ENCODE peak calls at places on chromosome 22, in nine cellular contexts. V, S, Q, B, P, T, L, N and H are unnamed samples.

GRCh38 chr22:25403752-25404471 is 160.6 kb upstream of the GRK3 start:
- DNase-seq in Q (no peak), T (peak; percentile 15), N (no peak), L (no peak), P (no peak), B (no peak), V (no peak), S (peak; percentile 28), H (no peak)

GRCh38 chr22:24101966-24102365 is 79.3 kb upstream of the SUSD2 start:
- DNase-seq in V (no peak), L (no peak), P (no peak), T (no peak), B (no peak), S (no peak), Q (no peak), N (no peak), H (no peak)

GRCh38 chr22:24969588-24970301 is 17.2 kb downstream of the KIAA1671 start:
- DNase-seq in L (peak; percentile 19), T (peak; percentile 60), V (peak; percentile 47), B (no peak), S (no peak), N (no peak), Q (peak; percentile 37), P (no peak), H (no peak)

GRCh38 chr22:28019360-28019759 is 100.3 kb upstream of the PITPNB start:
- DNase-seq in V (no peak), Q (peak; percentile 17), S (no peak), T (no peak), P (peak; percentile 20), L (peak; percentile 3), B (no peak), N (no peak), H (peak; percentile 15)

GRCh38 chr22:48945621-48946458 is 881.8 kb downstream of the BRD1 start:
- DNase-seq in Q (no peak), S (no peak), T (peak; percentile 36), L (peak; percentile 3), B (no peak), N (peak; percentile 39), P (peak; percentile 22), V (no peak), H (peak; percentile 15)

GRCh38 chr22:23913306-23913660 is 19.1 kb downstream of the MIF start:
- DNase-seq in N (no peak), S (no peak), B (no peak), T (no peak), L (no peak), V (no peak), P (no peak), Q (peak; percentile 14), H (no peak)

GRCh38 chr22:23226497-23226850 is 46.2 kb downstream of the BCR start:
- DNase-seq in L (no peak), Q (no peak), V (no peak), B (no peak), T (no peak), P (no peak), S (no peak), N (no peak), H (no peak)

GRCh38 chr22:30297276-30298004 is 8.1 kb upstream of the CASTOR1 start:
- DNase-seq in V (no peak), L (no peak), P (no peak), N (no peak), B (no peak), T (no peak), S (no peak), Q (no peak), H (no peak)

GRCh38 chr22:43889366-43890253 is 2.2 kb downstream of the PNPLA5 start:
- DNase-seq in V (no peak), T (no peak), S (no peak), N (no peak), Q (no peak), P (no peak), B (no peak), L (no peak), H (no peak)

GRCh38 chr22:20422965-20423635 is 14.5 kb downstream of the SCARF2 start:
- DNase-seq in Q (no peak), L (no peak), B (no peak), T (no peak), P (peak; percentile 78), S (no peak), V (no peak), N (no peak), H (peak; percentile 72)

GRCh38 chr22:32764330-32765116 is 37.0 kb upstream of the TIMP3 start:
- DNase-seq in S (no peak), B (no peak), P (no peak), V (peak; percentile 45), Q (peak; percentile 60), T (no peak), N (no peak), L (peak; percentile 22), H (no peak)

GRCh38 chr22:24954114-24954463 is 1.6 kb downstream of the KIAA1671 start:
- DNase-seq in N (no peak), T (peak; percentile 43), L (no peak), B (no peak), V (no peak), S (no peak), Q (no peak), P (no peak), H (no peak)

GRCh38 chr22:23380230-23380573 is 199.9 kb downstream of the IGLL1 start:
- DNase-seq in S (no peak), Q (no peak), L (no peak), N (no peak), V (no peak), T (no peak), B (no peak), P (peak; percentile 41), H (no peak)

GRCh38 chr22:48754611-48755331 is 1072.9 kb downstream of the BRD1 start:
- DNase-seq in L (no peak), N (no peak), V (no peak), Q (no peak), T (no peak), B (no peak), S (no peak), P (peak; percentile 10), H (peak; percentile 56)

GRCh38 chr22:44143117-44143495 is 37.6 kb upstream of the PARVG start:
- DNase-seq in L (peak; percentile 14), B (no peak), T (no peak), S (no peak), V (no peak), N (no peak), Q (no peak), P (no peak), H (no peak)

GRCh38 chr22:47651216-47651987 is 889.0 kb downstream of the TBC1D22A start:
- DNase-seq in B (no peak), T (no peak), S (peak; percentile 18), V (no peak), N (no peak), P (no peak), L (no peak), Q (no peak), H (no peak)

GRCh38 chr22:30649430-30650007 is 13.9 kb downstream of the SLC35E4 start:
- DNase-seq in S (peak; percentile 46), L (peak; percentile 79), B (no peak), N (no peak), P (peak; percentile 78), V (no peak), Q (peak; percentile 27), T (no peak), H (peak; percentile 57)

GRCh38 chr22:46079093-46079860 is 71.0 kb upstream of the PPARA start:
- DNase-seq in L (peak; percentile 7), Q (no peak), B (no peak), P (peak; percentile 24), S (no peak), N (no peak), T (no peak), V (peak; percentile 13), H (peak; percentile 19)

GRCh38 chr22:18083406-18083805 is 5.6 kb downstream of the PEX26 start:
- DNase-seq in Q (no peak), B (no peak), S (no peak), V (no peak), T (no peak), P (no peak), L (no peak), N (no peak), H (no peak)
- TF ChIP-seq POLR2A in Q (no peak), B (no peak), S (no peak), V (no peak), T (no peak), P (no peak), L (no peak), N (no peak), H (no peak)

DNA sequence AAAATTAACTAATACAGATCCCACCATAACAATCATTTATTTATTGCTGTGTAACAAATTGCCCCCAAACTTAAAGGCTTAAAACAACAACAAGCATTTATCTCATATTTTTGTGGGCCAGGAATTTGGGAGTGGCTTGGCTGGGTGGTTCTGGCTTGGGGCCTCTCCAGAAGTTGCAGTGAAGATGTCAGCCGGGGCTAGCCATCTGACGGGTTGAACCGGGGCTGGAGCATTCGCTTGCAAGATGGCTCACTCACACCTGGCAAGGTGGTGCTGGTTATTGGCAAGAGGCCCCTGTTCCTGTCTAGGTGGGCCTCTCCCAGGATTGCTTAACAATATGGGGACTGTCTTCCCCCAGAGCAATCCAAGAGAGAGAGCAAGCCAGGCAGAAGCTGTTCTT is 29.4 kb downstream of the ACO2 start:
- DNase-seq in V (no peak), P (no peak), T (no peak), B (no peak), S (no peak), N (no peak), Q (no peak), L (no peak), H (no peak)
- H3K4me1 ChIP-seq in V (peaks cover 5% of the 10 kb centered on the region), P (peaks cover 44% of the 10 kb centered on the region), T (no peaks in the 10 kb centered on the region), B (no peaks in the 10 kb centered on the region), S (no peaks in the 10 kb centered on the region), N (no peaks in the 10 kb centered on the region), Q (peaks cover 2% of the 10 kb centered on the region), L (no peaks in the 10 kb centered on the region), H (peaks cover 3% of the 10 kb centered on the region)

GRCh38 chr22:42270178-42270511 is 308 bp downstream of the TCF20 start:
- DNase-seq in V (no peak), S (no peak), P (no peak), N (peak; percentile 73), L (no peak), B (no peak), T (no peak), Q (no peak), H (no peak)

GRCh38 chr22:42271906-42272305 is 1.5 kb upstream of the TCF20 start:
- DNase-seq in P (peak; percentile 34), B (no peak), T (no peak), N (no peak), Q (no peak), S (no peak), V (no peak), L (no peak), H (no peak)

GRCh38 chr22:42271191-42271813 is 849 bp upstream of the TCF20 start:
- DNase-seq in N (no peak), S (no peak), Q (no peak), T (no peak), V (no peak), P (no peak), B (no peak), L (no peak), H (no peak)

GRCh38 chr22:42269407-42270177 is 861 bp downstream of the TCF20 start:
- DNase-seq in T (peak; percentile 67), L (peak; percentile 84), Q (peak; percentile 47), S (peak; percentile 63), B (peak; percentile 68), P (peak; percentile 80), V (no peak), N (peak; percentile 84), H (peak; percentile 92)

GRCh38 chr22:42270512-42271190 is at the start of gene TCF20:
- DNase-seq in P (peak; percentile 82), T (peak; percentile 66), V (peak; percentile 70), N (peak; percentile 78), B (peak; percentile 74), S (peak; percentile 83), Q (peak; percentile 81), L (peak; percentile 83), H (peak; percentile 96)
- TF ChIP-seq EP300 in P (no peak), T (no peak), V (peak; percentile 39), N (no peak), B (no peak), S (no peak), Q (no peak), L (no peak), H (no peak)

GRCh38 chr22:39233736-39234120 is 11.1 kb downstream of the PDGFB start:
- DNase-seq in N (no peak), S (no peak), P (no peak), Q (no peak), T (no peak), L (no peak), V (no peak), B (no peak), H (no peak)
- TF ChIP-seq POLR2A in N (no peak), S (no peak), P (no peak), Q (no peak), T (no peak), L (no peak), V (no peak), B (no peak), H (no peak)